ENCODE peak calls at places on chromosomes 16 and 17, in six cellular contexts. P is esophagus muscularis mucosa; Z is heart right ventricle; D is CD4-positive, CD25-positive, alpha-beta regulatory T cell; M is GM23248; K is fibroblast of lung. W is an unnamed sample. For H3K36me3 and H3K27me3, the result is how much of the 10 kb centered on the place peaks cover.

GRCh38 chr16:917591-918061 is 53.2 kb downstream of the LMF1 start:
- DNase-seq in P (no peak), Z (no peak), D (no peak), M (no peak), K (no peak), W (no peak)

GRCh38 chr16:29645699-29646187 is 17.3 kb upstream of the SPN start:
- DNase-seq in P (no peak), Z (no peak), D (peak), M (no peak), K (peak), W (no peak)

GRCh38 chr17:48542114-48542955 is 2.6 kb downstream of the HOXB2 start:
- DNase-seq in P (no peak), Z (peak), D (peak), M (peak), K (peak), W (no peak)

GRCh38 chr17:40666366-40666765 is 1.4 kb upstream of the KRT222 start:
- DNase-seq in P (no peak), Z (no peak), D (no peak), M (no peak), K (no peak), W (no peak)

GRCh38 chr16:21599994-21600773 is 807 bp downstream of the METTL9 start:
- DNase-seq in P (no peak), Z (no peak), D (peak), M (peak), K (peak), W (no peak)

GRCh38 chr17:17358866-17359265 is 55.7 kb downstream of the NT5M start:
- DNase-seq in P (no peak), Z (no peak), D (no peak), M (no peak), K (peak), W (no peak)

GRCh38 chr17:30378191-30378796 is 433 bp upstream of the CPD start:
- DNase-seq in P (no peak), Z (peak), D (peak), M (peak), K (no peak), W (peak)

GRCh38 chr16:72921620-72922019 is 126.3 kb downstream of the ZFHX3 start:
- DNase-seq in P (no peak), Z (peak), D (no peak), M (peak), K (peak), W (no peak)

GRCh38 chr16:72191551-72191950 is 19.6 kb upstream of the PMFBP1 start:
- DNase-seq in P (no peak), Z (no peak), D (no peak), M (peak), K (no peak), W (no peak)

GRCh38 chr17:35312790-35313711 is 60.4 kb downstream of the SLFN11 start:
- DNase-seq in P (no peak), Z (peak), D (peak), M (peak), K (peak), W (peak)

GRCh38 chr16:12540290-12540689 is 263.4 kb downstream of the CPPED1 start:
- DNase-seq in P (no peak), Z (no peak), D (no peak), M (no peak), K (no peak), W (no peak)

GRCh38 chr16:82735696-82736095 is 108.9 kb downstream of the CDH13 start:
- DNase-seq in P (no peak), Z (no peak), D (no peak), M (no peak), K (peak), W (no peak)

GRCh38 chr16:78034530-78034929 is 12.2 kb downstream of the CLEC3A start:
- DNase-seq in P (no peak), Z (no peak), D (peak), M (no peak), K (no peak), W (no peak)

GRCh38 chr17:9725575-9725974 is 65.8 kb downstream of the DHRS7C start:
- DNase-seq in P (no peak), Z (no peak), D (no peak), M (peak), K (no peak), W (no peak)

GRCh38 chr17:4945944-4946280 is 2.4 kb downstream of the PFN1 start:
- DNase-seq in P (no peak), Z (no peak), D (no peak), M (peak), K (no peak), W (no peak)

GRCh38 chr17:42188749-42189650 is 3.7 kb upstream of the HCRT start:
- DNase-seq in P (no peak), Z (no peak), D (no peak), M (no peak), K (no peak), W (no peak)

GRCh38 chr17:60695960-60696359 is 18.3 kb downstream of the BCAS3 start:
- DNase-seq in P (no peak), Z (no peak), D (no peak), M (peak), K (no peak), W (no peak)

GRCh38 chr16:17839272-17839671 is 368.5 kb upstream of the XYLT1 start:
- DNase-seq in P (no peak), Z (no peak), D (no peak), M (no peak), K (no peak), W (no peak)

GRCh38 chr16:49410226-49410625 is 36.6 kb downstream of the C16orf78 start:
- DNase-seq in P (no peak), Z (no peak), D (no peak), M (no peak), K (no peak), W (no peak)

GRCh38 chr17:32998111-32998892 is 6.7 kb downstream of the SPACA3 start:
- DNase-seq in P (no peak), Z (peak), D (peak), M (peak), K (peak), W (peak)

GRCh38 chr16:8798174-8798527 is 512 bp downstream of the PMM2 start:
- DNase-seq in P (no peak), Z (no peak), D (no peak), M (peak), K (peak), W (no peak)

GRCh38 chr17:16150251-16150859 is 65.0 kb downstream of the NCOR1 start:
- DNase-seq in P (no peak), Z (no peak), D (no peak), M (peak), K (peak), W (no peak)

GRCh38 chr17:6545291-6545690 is 11.1 kb downstream of the PITPNM3 start:
- DNase-seq in P (no peak), Z (no peak), D (no peak), M (no peak), K (no peak), W (no peak)

GRCh38 chr17:46139365-46140210 is 53.6 kb downstream of the KANSL1 start:
- DNase-seq in P (no peak), Z (no peak), D (no peak), M (no peak), K (no peak), W (no peak)

GRCh38 chr16:85390511-85391174 is 222.5 kb upstream of the GSE1 start:
- DNase-seq in P (peak), Z (peak), D (no peak), M (peak), K (peak), W (peak)

GRCh38 chr16:78677332-78677731 is 577.9 kb downstream of the WWOX start:
- DNase-seq in P (no peak), Z (no peak), D (no peak), M (no peak), K (peak), W (no peak)

GRCh38 chr16:24829153-24829552 is 16.6 kb upstream of the SLC5A11 start:
- DNase-seq in P (no peak), Z (no peak), D (no peak), M (no peak), K (no peak), W (no peak)

GRCh38 chr17:49989518-49989880 is 5.5 kb downstream of the DLX3 start:
- DNase-seq in P (no peak), Z (no peak), D (no peak), M (no peak), K (no peak), W (peak)

GRCh38 chr16:28294201-28294600 is 1.9 kb downstream of the SBK1 start:
- DNase-seq in P (no peak), Z (no peak), D (no peak), M (no peak), K (no peak), W (no peak)
- H3K4me3 ChIP-seq in P (no peak), Z (no peak), D (peak), M (no peak), K (no peak), W (no peak)

GRCh38 chr17:8448310-8448709 is 12.6 kb downstream of the NDEL1 start:
- DNase-seq in P (no peak), Z (no peak), D (no peak), M (no peak), K (no peak), W (no peak)
- H3K36me3 ChIP-seq in P (half or more), Z (under half), D (half or more), M (half or more), K (under half), W (half or more)

DNA sequence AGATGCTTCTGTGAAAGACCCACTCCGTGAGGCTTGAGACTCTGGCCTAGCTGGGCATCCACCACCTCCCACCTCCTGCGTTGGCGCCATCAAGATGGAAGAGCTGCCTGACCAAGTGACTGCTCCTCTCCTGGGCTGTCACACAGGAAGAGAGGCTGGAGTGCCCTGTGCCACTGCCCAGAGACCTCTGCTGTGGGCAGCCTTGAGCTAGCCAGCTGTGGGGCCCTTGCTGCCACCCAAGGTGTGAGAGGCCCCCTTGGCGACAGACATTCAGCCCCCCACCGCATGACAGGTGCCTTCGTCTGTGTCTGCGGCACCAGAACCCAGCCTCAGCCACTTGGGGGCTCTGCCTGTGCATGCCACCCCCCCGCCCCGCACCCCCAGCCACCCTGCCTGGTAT is 121.1 kb upstream of the LHX1 start:
- DNase-seq in P (no peak), Z (no peak), D (no peak), M (no peak), K (no peak), W (no peak)
- H3K27me3 ChIP-seq in P (under half), Z (under half), D (under half), M (under half), K (under half), W (under half)

GRCh38 chr16:87436225-87437172 is 44.4 kb downstream of the MAP1LC3B start:
- DNase-seq in P (no peak), Z (no peak), D (peak), M (peak), K (no peak), W (no peak)
- H3K4me3 ChIP-seq in P (no peak), Z (peak), D (no peak), M (peak), K (peak), W (no peak)

DNA sequence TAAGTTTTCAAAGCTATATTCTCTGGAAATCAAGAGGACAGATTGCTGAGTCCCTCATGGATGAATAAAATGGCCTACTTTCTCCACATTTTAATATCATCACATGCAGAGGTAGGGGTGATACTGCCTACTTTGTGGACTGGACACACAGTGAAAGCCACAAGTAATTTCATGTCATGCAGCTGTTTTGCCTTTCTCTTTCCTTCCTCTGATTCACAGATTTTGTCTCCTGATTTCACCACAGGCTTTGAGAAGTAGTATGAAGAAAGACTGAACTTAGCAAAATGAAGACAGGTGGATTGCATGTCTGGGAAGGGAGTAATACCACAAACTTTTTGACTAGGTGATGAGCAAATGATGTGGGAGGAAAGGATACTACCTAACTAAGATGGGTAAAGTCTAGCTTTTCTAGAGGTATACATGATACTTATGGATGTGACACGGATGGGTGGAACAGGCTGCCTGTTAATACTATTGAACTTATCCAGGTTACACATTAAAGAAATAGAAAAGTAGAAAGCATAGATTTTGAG is 478.4 kb upstream of the GOT2 start:
- DNase-seq in P (no peak), Z (no peak), D (no peak), M (no peak), K (no peak), W (no peak)
- H3K36me3 ChIP-seq in P (under half), Z (under half), D (under half), M (under half), K (under half), W (under half)

DNA sequence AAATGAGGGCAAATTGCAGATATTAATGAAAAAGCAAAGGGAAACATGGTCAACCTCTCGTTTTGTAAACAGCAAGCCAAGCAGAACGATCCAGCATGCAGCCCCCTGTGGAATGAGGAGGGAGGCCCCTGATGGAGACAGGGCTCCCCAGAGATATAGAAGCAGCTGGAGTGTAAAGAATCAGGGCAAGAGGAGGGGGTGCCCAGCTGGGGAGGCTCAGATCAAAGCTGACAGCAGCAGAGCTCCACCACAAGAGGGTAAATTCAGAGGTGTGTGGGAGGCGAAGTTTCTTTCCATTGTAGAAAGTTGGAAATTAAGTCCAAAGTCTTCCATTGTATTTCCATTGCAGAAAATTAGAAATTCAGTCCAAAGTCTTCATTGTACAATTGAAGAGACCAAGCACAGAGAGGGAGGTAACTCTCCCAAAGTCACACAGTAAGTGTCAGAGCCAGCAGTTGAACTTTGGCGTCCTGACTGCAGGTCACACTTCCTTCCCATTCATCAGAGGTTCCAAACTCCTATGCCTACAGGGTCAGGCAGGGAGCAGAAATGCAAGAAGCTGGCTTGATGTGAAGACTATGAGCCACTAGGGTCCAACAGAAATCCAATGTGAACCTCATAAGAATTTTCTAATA is 44.6 kb upstream of the GRIN2A start:
- DNase-seq in P (no peak), Z (no peak), D (no peak), M (no peak), K (no peak), W (no peak)
- H3K27me3 ChIP-seq in P (under half), Z (under half), D (under half), M (under half), K (under half), W (under half)

W was measured in upper lobe of right lung.